ENCODE peak calls at places on chromosomes 11 and 22, in six cellular contexts. B, C, K, J, Q and R are unnamed samples.

GRCh38 chr22:32331236-32331917 is 26.3 kb upstream of the RFPL3 start:
- DNase-seq in B (no peak), C (no peak), K (no peak), J (no peak), Q (no peak), R (no peak)

GRCh38 chr11:88039512-88040496 is 135.4 kb downstream of the RAB38 start:
- DNase-seq in B (no peak), C (no peak), K (no peak), J (no peak), Q (no peak), R (no peak)

GRCh38 chr11:30868495-30869130 is 282.5 kb upstream of the MPPED2 start:
- DNase-seq in B (no peak), C (no peak), K (no peak), J (no peak), Q (no peak), R (no peak)

GRCh38 chr22:24175160-24175808 is 6.0 kb upstream of the SUSD2 start:
- DNase-seq in B (peak; percentile 72), C (peak; percentile 71), K (peak; percentile 67), J (peak; percentile 59), Q (no peak), R (peak; percentile 87)

GRCh38 chr22:39808087-39808486 is 85.5 kb downstream of the ENTHD1 start:
- DNase-seq in B (peak; percentile 6), C (peak; percentile 36), K (peak; percentile 22), J (peak; percentile 30), Q (no peak), R (peak; percentile 57)

GRCh38 chr11:15468471-15468870 is 353.7 kb downstream of the INSC start:
- DNase-seq in B (peak; percentile 10), C (no peak), K (no peak), J (no peak), Q (no peak), R (no peak)

GRCh38 chr22:31185056-31185455 is 25.1 kb downstream of the RNF185 start:
- DNase-seq in B (peak; percentile 62), C (no peak), K (no peak), J (no peak), Q (no peak), R (no peak)

GRCh38 chr11:116842909-116843308 is 5.5 kb upstream of the APOA1 start:
- DNase-seq in B (no peak), C (peak; percentile 12), K (no peak), J (no peak), Q (no peak), R (no peak)

GRCh38 chr11:112962854-112963367 is 1.7 kb downstream of the NCAM1 start:
- DNase-seq in B (no peak), C (no peak), K (no peak), J (no peak), Q (no peak), R (peak; percentile 59)

GRCh38 chr22:22945195-22945594 is 57.6 kb downstream of the IGLL5 start:
- DNase-seq in B (no peak), C (no peak), K (no peak), J (no peak), Q (no peak), R (no peak)

GRCh38 chr11:111942826-111943225 is 5.7 kb downstream of the DIXDC1 start:
- DNase-seq in B (peak; percentile 19), C (no peak), K (no peak), J (no peak), Q (no peak), R (no peak)

GRCh38 chr11:111308140-111308539 is 9.8 kb downstream of the POU2AF3 start:
- DNase-seq in B (peak; percentile 39), C (peak; percentile 58), K (no peak), J (peak; percentile 78), Q (no peak), R (no peak)

GRCh38 chr11:2564008-2564530 is 119.3 kb downstream of the KCNQ1 start:
- DNase-seq in B (no peak), C (no peak), K (no peak), J (no peak), Q (no peak), R (no peak)

GRCh38 chr11:73752216-73752867 is 8.5 kb downstream of the RAB6A start:
- DNase-seq in B (no peak), C (no peak), K (no peak), J (no peak), Q (no peak), R (no peak)

GRCh38 chr11:13902456-13902855 is 60.1 kb upstream of the SPON1 start:
- DNase-seq in B (no peak), C (no peak), K (no peak), J (no peak), Q (no peak), R (no peak)

GRCh38 chr11:86106916-86107315 is 38.0 kb upstream of the PICALM start:
- DNase-seq in B (peak; percentile 75), C (no peak), K (no peak), J (no peak), Q (no peak), R (no peak)

GRCh38 chr11:28585007-28585406 is 476.8 kb downstream of the METTL15 start:
- DNase-seq in B (peak; percentile 84), C (no peak), K (no peak), J (no peak), Q (no peak), R (no peak)

GRCh38 chr11:2940166-2940929 is 11.1 kb upstream of the PHLDA2 start:
- DNase-seq in B (no peak), C (peak; percentile 77), K (no peak), J (peak; percentile 46), Q (no peak), R (no peak)

GRCh38 chr11:1936781-1937615 is 10.1 kb upstream of the MRPL23 start:
- DNase-seq in B (no peak), C (no peak), K (no peak), J (no peak), Q (no peak), R (no peak)

GRCh38 chr11:61777234-61778090 is 14.9 kb downstream of the TMEM258 start:
- DNase-seq in B (no peak), C (no peak), K (peak; percentile 68), J (no peak), Q (no peak), R (no peak)

GRCh38 chr22:49768077-49768476 is 59.6 kb downstream of the BRD1 start:
- DNase-seq in B (no peak), C (no peak), K (no peak), J (no peak), Q (no peak), R (no peak)

GRCh38 chr22:32446321-32446720 is 17.9 kb downstream of the BPIFC start:
- DNase-seq in B (peak; percentile 4), C (no peak), K (no peak), J (no peak), Q (no peak), R (no peak)

GRCh38 chr11:102843474-102843873 is at the start of gene MMP3:
- DNase-seq in B (peak; percentile 10), C (no peak), K (no peak), J (no peak), Q (no peak), R (no peak)

GRCh38 chr11:45324459-45324858 is 38.3 kb upstream of the SYT13 start:
- DNase-seq in B (no peak), C (no peak), K (no peak), J (no peak), Q (no peak), R (no peak)

GRCh38 chr22:20604776-20605221 is 97.4 kb downstream of the MED15 start:
- DNase-seq in B (no peak), C (no peak), K (peak; percentile 86), J (peak; percentile 63), Q (no peak), R (no peak)

GRCh38 chr22:20606784-20607128 is 99.3 kb downstream of the MED15 start:
- DNase-seq in B (no peak), C (no peak), K (no peak), J (no peak), Q (no peak), R (no peak)

GRCh38 chr22:20607157-20607907 is 99.9 kb downstream of the MED15 start:
- DNase-seq in B (no peak), C (no peak), K (no peak), J (no peak), Q (no peak), R (no peak)

GRCh38 chr22:20605328-20605727 is 97.9 kb downstream of the MED15 start:
- DNase-seq in B (no peak), C (no peak), K (no peak), J (no peak), Q (no peak), R (no peak)

GRCh38 chr22:20606041-20606783 is 98.8 kb downstream of the MED15 start:
- DNase-seq in B (peak; percentile 59), C (peak; percentile 75), K (peak; percentile 92), J (peak; percentile 78), Q (no peak), R (peak; percentile 87)
- TF ChIP-seq BHLHE40 in B (no peak), C (no peak), K (peak; percentile 54), J (no peak), Q (peak; percentile 19), R (no peak)

GRCh38 chr22:46842606-46843005 is 80.2 kb downstream of the TBC1D22A start:
- DNase-seq in B (no peak), C (no peak), K (no peak), J (no peak), Q (no peak), R (no peak)
- TF ChIP-seq BHLHE40 in B (no peak), C (no peak), K (no peak), J (no peak), Q (no peak), R (no peak)

GRCh38 chr11:67435031-67435726 is 2.3 kb downstream of the PTPRCAP start:
- DNase-seq in B (no peak), C (no peak), K (no peak), J (no peak), Q (no peak), R (no peak)

GRCh38 chr11:67438121-67438902 is 830 bp upstream of the PTPRCAP start:
- DNase-seq in B (no peak), C (no peak), K (no peak), J (no peak), Q (no peak), R (no peak)

GRCh38 chr11:67436459-67437081 is 912 bp downstream of the PTPRCAP start:
- DNase-seq in B (no peak), C (no peak), K (peak; percentile 82), J (no peak), Q (peak; percentile 75), R (no peak)

GRCh38 chr11:67435727-67436458 is 1.6 kb downstream of the PTPRCAP start:
- DNase-seq in B (no peak), C (no peak), K (no peak), J (no peak), Q (no peak), R (no peak)

GRCh38 chr11:67437082-67437821 is at the start of gene PTPRCAP:
- DNase-seq in B (no peak), C (no peak), K (peak; percentile 70), J (no peak), Q (no peak), R (no peak)
- TF ChIP-seq BHLHE40 in B (no peak), C (no peak), K (no peak), J (no peak), Q (peak; percentile 55), R (no peak)

DNA sequence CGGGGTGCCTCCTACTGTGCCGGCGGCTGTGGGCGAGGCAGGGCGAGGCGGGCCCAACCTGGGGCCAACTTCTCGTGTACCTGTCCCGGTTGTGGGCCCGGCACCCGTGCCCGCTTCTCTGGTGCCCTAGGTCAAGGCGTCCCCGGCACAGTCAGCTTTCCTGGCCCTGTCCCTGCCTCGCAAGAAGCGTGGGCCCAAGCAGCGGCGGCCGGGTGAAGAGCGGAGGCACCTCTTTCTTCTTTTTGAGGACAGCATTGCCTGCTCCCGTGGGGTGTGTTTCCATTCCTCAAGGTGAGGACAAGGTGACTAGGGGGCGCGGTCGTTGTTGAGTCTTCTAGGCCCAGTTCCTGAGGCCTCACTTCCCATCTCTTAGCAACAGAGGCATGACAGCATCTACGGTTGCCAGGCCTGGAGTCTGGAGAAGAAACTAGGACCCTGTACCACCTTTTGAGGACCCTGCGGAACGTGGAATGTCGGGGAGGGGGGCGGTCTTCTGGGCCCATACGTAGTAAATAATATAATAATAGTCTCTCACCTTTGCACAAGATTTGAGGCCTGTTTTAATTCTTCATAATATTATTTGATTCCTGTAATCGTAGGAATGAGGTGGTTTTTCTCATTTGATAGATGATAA is 418 bp downstream of the ACO2 start:
- DNase-seq in B (no peak), C (no peak), K (peak; percentile 46), J (no peak), Q (no peak), R (no peak)
- TF ChIP-seq BHLHE40 in B (no peak), C (no peak), K (no peak), J (no peak), Q (no peak), R (no peak)